ENCODE peak calls at places on chromosomes 5 and 9, in four cellular contexts. O, Z, A and S are unnamed samples.

GRCh38 chr9:34373749-34374148 is 2.9 kb downstream of the MYORG start:
- DNase-seq in O (no peak), Z (no peak), A (no peak), S (no peak)

GRCh38 chr5:88806338-88806737 is 76.6 kb downstream of the MEF2C start:
- DNase-seq in O (no peak), Z (no peak), A (no peak), S (no peak)

GRCh38 chr5:54889826-54890225 is 95.6 kb downstream of the ESM1 start:
- DNase-seq in O (no peak), Z (no peak), A (peak), S (peak)

GRCh38 chr5:137752873-137753226 is 1.3 kb downstream of the HNRNPA0 start:
- DNase-seq in O (no peak), Z (no peak), A (no peak), S (no peak)

GRCh38 chr5:95620030-95620869 is at the start of gene GPR150:
- DNase-seq in O (peak), Z (no peak), A (no peak), S (peak)

GRCh38 chr9:98610196-98610595 is 98.5 kb downstream of the GABBR2 start:
- DNase-seq in O (no peak), Z (no peak), A (peak), S (peak)

GRCh38 chr5:55370291-55370925 is 62.6 kb downstream of the MTREX start:
- DNase-seq in O (no peak), Z (no peak), A (no peak), S (no peak)

GRCh38 chr9:127572961-127573727 is 38.9 kb upstream of the STXBP1 start:
- DNase-seq in O (no peak), Z (no peak), A (no peak), S (peak)

GRCh38 chr5:178768371-178769260 is 38.2 kb upstream of the ZNF354A start:
- DNase-seq in O (no peak), Z (no peak), A (no peak), S (no peak)